ENCODE peak calls at places on chromosomes 4 and X, in nine cellular contexts. One of them, this sample, is unnamed. For H3K27me3, the result is how much of the 10 kb centered on the place peaks cover.

GRCh38 chr4:61376301-61376700 is 176.2 kb downstream of the ADGRL3 start:
- DNase-seq in endodermal cell: no peak
- DNase-seq in adipocyte: no peak
- DNase-seq in IMR-90: no peak
- DNase-seq in mammary epithelial cell: no peak
- DNase-seq in neuronal stem cell: no peak
- DNase-seq in SK-N-SH: no peak
- DNase-seq in neural progenitor cell: no peak
- DNase-seq in PC-3: no peak
- DNase-seq in this sample: no peak

GRCh38 chr4:89298160-89298559 is 9.4 kb downstream of the GPRIN3 start:
- DNase-seq in endodermal cell: no peak
- DNase-seq in adipocyte: no peak
- DNase-seq in IMR-90: no peak
- DNase-seq in mammary epithelial cell: no peak
- DNase-seq in neuronal stem cell: no peak
- DNase-seq in SK-N-SH: no peak
- DNase-seq in neural progenitor cell: no peak
- DNase-seq in PC-3: no peak
- DNase-seq in this sample: peak

GRCh38 chr4:167428172-167428571 is 193.9 kb upstream of the SPOCK3 start:
- DNase-seq in endodermal cell: no peak
- DNase-seq in adipocyte: peak
- DNase-seq in IMR-90: no peak
- DNase-seq in mammary epithelial cell: no peak
- DNase-seq in neuronal stem cell: no peak
- DNase-seq in SK-N-SH: no peak
- DNase-seq in neural progenitor cell: no peak
- DNase-seq in PC-3: no peak
- DNase-seq in this sample: no peak

GRCh38 chr4:80112236-80112635 is 39.2 kb upstream of the ANTXR2 start:
- DNase-seq in endodermal cell: no peak
- DNase-seq in adipocyte: peak
- DNase-seq in IMR-90: peak
- DNase-seq in mammary epithelial cell: no peak
- DNase-seq in neuronal stem cell: no peak
- DNase-seq in SK-N-SH: no peak
- DNase-seq in neural progenitor cell: no peak
- DNase-seq in PC-3: no peak
- DNase-seq in this sample: no peak

GRCh38 chr4:153497091-153497531 is 31.0 kb downstream of the TMEM131L start:
- DNase-seq in endodermal cell: peak
- DNase-seq in adipocyte: no peak
- DNase-seq in IMR-90: peak
- DNase-seq in mammary epithelial cell: peak
- DNase-seq in neuronal stem cell: no peak
- DNase-seq in SK-N-SH: no peak
- DNase-seq in neural progenitor cell: no peak
- DNase-seq in PC-3: peak
- DNase-seq in this sample: no peak

GRCh38 chrX:138723301-138723700 is 11.8 kb upstream of the FGF13 start:
- DNase-seq in endodermal cell: no peak
- DNase-seq in adipocyte: no peak
- DNase-seq in IMR-90: no peak
- DNase-seq in mammary epithelial cell: no peak
- DNase-seq in neuronal stem cell: no peak
- DNase-seq in SK-N-SH: no peak
- DNase-seq in neural progenitor cell: no peak
- DNase-seq in PC-3: no peak
- DNase-seq in this sample: no peak

GRCh38 chr4:104205116-104205515 is 289.6 kb downstream of the CXXC4 start:
- DNase-seq in endodermal cell: no peak
- DNase-seq in adipocyte: no peak
- DNase-seq in IMR-90: no peak
- DNase-seq in mammary epithelial cell: peak
- DNase-seq in neuronal stem cell: no peak
- DNase-seq in SK-N-SH: no peak
- DNase-seq in neural progenitor cell: no peak
- DNase-seq in PC-3: no peak
- DNase-seq in this sample: no peak

GRCh38 chrX:43822015-43822414 is 60.2 kb downstream of the MAOB start:
- DNase-seq in endodermal cell: no peak
- DNase-seq in adipocyte: peak
- DNase-seq in IMR-90: peak
- DNase-seq in mammary epithelial cell: peak
- DNase-seq in neuronal stem cell: no peak
- DNase-seq in SK-N-SH: no peak
- DNase-seq in neural progenitor cell: no peak
- DNase-seq in PC-3: peak
- DNase-seq in this sample: no peak

GRCh38 chr4:151887151-151887815 is 126.5 kb upstream of the GATB start:
- DNase-seq in endodermal cell: no peak
- DNase-seq in adipocyte: peak
- DNase-seq in IMR-90: no peak
- DNase-seq in mammary epithelial cell: peak
- DNase-seq in neuronal stem cell: no peak
- DNase-seq in SK-N-SH: no peak
- DNase-seq in neural progenitor cell: no peak
- DNase-seq in PC-3: peak
- DNase-seq in this sample: peak

GRCh38 chrX:45351478-45351877 is 150.8 kb upstream of the DIPK2B start:
- DNase-seq in endodermal cell: no peak
- DNase-seq in adipocyte: peak
- DNase-seq in IMR-90: peak
- DNase-seq in mammary epithelial cell: peak
- DNase-seq in neuronal stem cell: no peak
- DNase-seq in SK-N-SH: no peak
- DNase-seq in neural progenitor cell: no peak
- DNase-seq in PC-3: peak
- DNase-seq in this sample: no peak

DNA sequence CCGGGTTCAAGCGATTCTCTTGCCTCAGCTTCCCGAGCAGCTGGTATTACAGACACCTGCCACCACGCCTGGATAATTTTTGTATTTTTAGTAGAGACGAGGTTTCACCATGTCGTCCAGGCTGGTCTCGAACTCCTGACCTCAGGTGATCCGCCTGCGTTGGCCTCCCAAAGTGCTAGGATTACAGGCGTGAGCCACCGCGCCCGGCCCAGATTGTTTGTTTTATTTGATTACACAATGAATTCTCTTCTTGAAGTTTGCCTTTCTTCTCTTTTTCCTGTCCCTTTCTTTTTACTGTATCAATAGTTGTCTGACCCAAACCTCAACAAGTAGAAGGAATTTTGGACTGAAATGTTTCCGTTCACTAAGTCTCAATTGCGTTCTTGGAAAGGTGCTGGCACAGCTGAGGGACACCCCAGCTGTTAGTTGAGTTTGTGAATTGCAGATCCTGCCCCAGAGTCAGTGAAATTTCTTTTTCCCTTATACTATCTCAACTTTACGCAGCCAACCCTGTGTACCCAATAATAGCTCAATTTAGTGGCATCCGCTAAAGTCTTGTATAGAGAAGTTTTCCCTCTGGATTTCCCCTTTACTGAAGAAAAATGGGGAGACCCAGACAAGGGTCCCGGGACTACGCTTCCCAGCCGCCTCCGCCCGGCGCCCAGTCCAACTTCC is 639 bp upstream of the MTM1 start:
- DNase-seq in endodermal cell: no peak
- DNase-seq in adipocyte: no peak
- DNase-seq in IMR-90: no peak
- DNase-seq in mammary epithelial cell: no peak
- DNase-seq in neuronal stem cell: no peak
- DNase-seq in SK-N-SH: no peak
- DNase-seq in neural progenitor cell: peak
- DNase-seq in PC-3: peak
- DNase-seq in this sample: no peak
- H3K4me3 ChIP-seq in endodermal cell: no peak
- H3K4me3 ChIP-seq in adipocyte: peak
- H3K4me3 ChIP-seq in IMR-90: peak
- H3K4me3 ChIP-seq in mammary epithelial cell: peak
- H3K4me3 ChIP-seq in neuronal stem cell: no peak
- H3K4me3 ChIP-seq in SK-N-SH: no peak
- H3K4me3 ChIP-seq in neural progenitor cell: no peak
- H3K4me3 ChIP-seq in PC-3: peak
- H3K4me3 ChIP-seq in this sample: no peak

DNA sequence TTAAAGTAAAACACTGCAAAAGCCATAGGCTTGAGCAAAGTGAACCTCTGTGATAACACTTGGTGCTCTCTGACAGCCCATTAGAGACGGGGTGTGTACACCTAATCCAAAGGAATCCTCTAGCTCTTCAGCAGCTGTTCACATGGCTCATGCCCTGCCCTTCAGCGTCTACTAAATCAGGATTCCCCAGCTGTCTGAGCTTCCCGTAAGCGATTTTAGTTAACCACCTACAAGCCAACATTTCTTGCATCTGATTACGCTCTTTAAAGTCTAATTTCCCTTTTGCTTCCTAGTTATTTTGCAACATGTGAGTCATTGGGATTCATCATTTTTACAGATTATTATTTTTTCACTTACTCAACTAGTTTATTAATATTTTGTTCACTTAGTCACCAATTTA is 6.5 kb downstream of the DMD start:
- DNase-seq in endodermal cell: no peak
- DNase-seq in adipocyte: no peak
- DNase-seq in IMR-90: peak
- DNase-seq in mammary epithelial cell: peak
- DNase-seq in neuronal stem cell: no peak
- DNase-seq in SK-N-SH: no peak
- DNase-seq in neural progenitor cell: no peak
- DNase-seq in PC-3: no peak
- DNase-seq in this sample: no peak
- H3K9ac ChIP-seq in endodermal cell: no peak
- H3K9ac ChIP-seq in adipocyte: peak
- H3K9ac ChIP-seq in IMR-90: no peak
- H3K9ac ChIP-seq in mammary epithelial cell: no peak
- H3K9ac ChIP-seq in neuronal stem cell: no peak
- H3K9ac ChIP-seq in SK-N-SH: no peak
- H3K9ac ChIP-seq in neural progenitor cell: no peak
- H3K9ac ChIP-seq in PC-3: no peak
- H3K9ac ChIP-seq in this sample: no peak

GRCh38 chr4:56051710-56052075 is 102.9 kb downstream of the CEP135 start:
- DNase-seq in endodermal cell: no peak
- DNase-seq in adipocyte: no peak
- DNase-seq in IMR-90: no peak
- DNase-seq in mammary epithelial cell: no peak
- DNase-seq in neuronal stem cell: no peak
- DNase-seq in SK-N-SH: no peak
- DNase-seq in neural progenitor cell: no peak
- DNase-seq in PC-3: no peak
- DNase-seq in this sample: no peak

GRCh38 chr4:56049428-56050212 is 100.9 kb downstream of the CEP135 start:
- DNase-seq in endodermal cell: peak
- DNase-seq in adipocyte: peak
- DNase-seq in IMR-90: no peak
- DNase-seq in mammary epithelial cell: peak
- DNase-seq in neuronal stem cell: peak
- DNase-seq in SK-N-SH: peak
- DNase-seq in neural progenitor cell: peak
- DNase-seq in PC-3: peak
- DNase-seq in this sample: no peak

GRCh38 chr4:56051049-56051709 is 102.4 kb downstream of the CEP135 start:
- DNase-seq in endodermal cell: no peak
- DNase-seq in adipocyte: no peak
- DNase-seq in IMR-90: no peak
- DNase-seq in mammary epithelial cell: no peak
- DNase-seq in neuronal stem cell: no peak
- DNase-seq in SK-N-SH: peak
- DNase-seq in neural progenitor cell: no peak
- DNase-seq in PC-3: no peak
- DNase-seq in this sample: no peak

GRCh38 chr4:56050584-56050983 is 101.8 kb downstream of the CEP135 start:
- DNase-seq in endodermal cell: no peak
- DNase-seq in adipocyte: peak
- DNase-seq in IMR-90: no peak
- DNase-seq in mammary epithelial cell: no peak
- DNase-seq in neuronal stem cell: no peak
- DNase-seq in SK-N-SH: no peak
- DNase-seq in neural progenitor cell: no peak
- DNase-seq in PC-3: no peak
- DNase-seq in this sample: no peak

DNA sequence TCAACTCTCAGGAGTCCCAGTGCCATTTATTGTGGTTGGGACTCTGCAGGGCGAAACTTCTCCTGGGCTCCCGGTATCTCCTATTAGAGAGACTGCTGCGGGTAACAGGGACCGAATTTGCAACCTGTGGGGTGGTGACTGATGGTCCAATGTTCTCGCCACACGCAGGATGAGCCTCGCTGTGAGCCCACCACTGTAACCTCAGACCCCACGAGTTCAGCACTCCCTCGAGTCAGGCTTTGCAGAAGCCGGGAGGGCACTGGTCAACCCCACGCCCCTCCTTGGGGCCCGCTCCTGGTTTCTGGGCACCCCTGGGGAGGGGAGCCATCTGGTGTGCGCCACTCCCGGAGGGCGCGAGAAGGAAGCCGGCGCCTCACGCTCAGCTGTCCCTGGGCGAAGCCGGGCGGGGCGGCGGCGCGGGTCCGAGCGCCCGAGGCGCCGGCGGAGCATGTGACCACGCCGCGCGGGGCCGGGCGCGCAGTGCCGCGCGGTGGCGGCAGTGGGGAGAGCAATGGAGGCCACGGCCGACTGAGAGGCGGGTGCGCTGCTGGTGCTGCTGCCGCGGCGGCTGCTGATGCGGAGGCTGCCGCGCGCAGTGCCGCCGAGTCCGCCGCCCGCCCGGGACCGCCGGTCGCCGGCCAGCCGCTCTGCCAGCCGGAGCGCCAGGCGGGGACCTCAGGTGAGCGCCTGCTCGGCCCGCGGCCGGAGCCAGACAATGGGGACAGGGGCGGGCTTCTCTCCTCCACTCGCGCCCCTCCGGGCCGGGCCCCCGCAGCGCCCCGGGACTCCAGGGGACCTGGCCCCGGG is 100.1 kb downstream of the CEP135 start:
- DNase-seq in endodermal cell: peak
- DNase-seq in adipocyte: peak
- DNase-seq in IMR-90: peak
- DNase-seq in mammary epithelial cell: peak
- DNase-seq in neuronal stem cell: peak
- DNase-seq in SK-N-SH: peak
- DNase-seq in neural progenitor cell: peak
- DNase-seq in PC-3: peak
- DNase-seq in this sample: no peak
- H3K27me3 ChIP-seq in endodermal cell: under half
- H3K27me3 ChIP-seq in adipocyte: under half
- H3K27me3 ChIP-seq in IMR-90: under half
- H3K27me3 ChIP-seq in mammary epithelial cell: under half
- H3K27me3 ChIP-seq in neuronal stem cell: under half
- H3K27me3 ChIP-seq in SK-N-SH: under half
- H3K27me3 ChIP-seq in neural progenitor cell: under half
- H3K27me3 ChIP-seq in PC-3: under half
- H3K27me3 ChIP-seq in this sample: under half

GRCh38 chr4:54256491-54257167 is 27.5 kb downstream of the PDGFRA start:
- DNase-seq in endodermal cell: no peak
- DNase-seq in adipocyte: no peak
- DNase-seq in IMR-90: no peak
- DNase-seq in mammary epithelial cell: no peak
- DNase-seq in neuronal stem cell: no peak
- DNase-seq in SK-N-SH: no peak
- DNase-seq in neural progenitor cell: no peak
- DNase-seq in PC-3: no peak
- DNase-seq in this sample: no peak
- H3K4me3 ChIP-seq in endodermal cell: no peak
- H3K4me3 ChIP-seq in adipocyte: no peak
- H3K4me3 ChIP-seq in IMR-90: no peak
- H3K4me3 ChIP-seq in mammary epithelial cell: no peak
- H3K4me3 ChIP-seq in neuronal stem cell: no peak
- H3K4me3 ChIP-seq in SK-N-SH: no peak
- H3K4me3 ChIP-seq in neural progenitor cell: no peak
- H3K4me3 ChIP-seq in PC-3: no peak
- H3K4me3 ChIP-seq in this sample: no peak